ENCODE peak calls at places on chromosomes 6 and 20, in eight cellular contexts. One of them, this sample, is unnamed.

GRCh38 chr6:27630727-27631613 is 158.1 kb upstream of the ZNF184 start:
- DNase-seq in hepatocyte: peak; percentile 84
- DNase-seq in OCI-LY7: no peak
- DNase-seq in PC-3: peak; percentile 66
- DNase-seq in GM23248: peak; percentile 52
- DNase-seq in DND-41: no peak
- DNase-seq in Karpas-422: no peak
- DNase-seq in fibroblast of lung: peak; percentile 60
- DNase-seq in this sample: peak; percentile 92

GRCh38 chr20:48012401-48012974 is 227.2 kb upstream of the SULF2 start:
- DNase-seq in hepatocyte: peak; percentile 48
- DNase-seq in OCI-LY7: peak; percentile 24
- DNase-seq in PC-3: peak; percentile 98
- DNase-seq in GM23248: peak; percentile 78
- DNase-seq in DND-41: no peak
- DNase-seq in Karpas-422: peak; percentile 62
- DNase-seq in fibroblast of lung: peak; percentile 60
- DNase-seq in this sample: no peak

GRCh38 chr6:102813489-102814275 is 1420.2 kb downstream of the GRIK2 start:
- DNase-seq in hepatocyte: peak; percentile 17
- DNase-seq in OCI-LY7: no peak
- DNase-seq in PC-3: peak; percentile 71
- DNase-seq in GM23248: no peak
- DNase-seq in DND-41: no peak
- DNase-seq in Karpas-422: no peak
- DNase-seq in fibroblast of lung: no peak
- DNase-seq in this sample: peak; percentile 19

GRCh38 chr6:37550436-37550835 is 50.7 kb upstream of the CCDC167 start:
- DNase-seq in hepatocyte: no peak
- DNase-seq in OCI-LY7: no peak
- DNase-seq in PC-3: peak; percentile 54
- DNase-seq in GM23248: peak; percentile 75
- DNase-seq in DND-41: no peak
- DNase-seq in Karpas-422: no peak
- DNase-seq in fibroblast of lung: peak; percentile 78
- DNase-seq in this sample: no peak

GRCh38 chr20:49630396-49630951 is 62.5 kb upstream of the PTGIS start:
- DNase-seq in hepatocyte: no peak
- DNase-seq in OCI-LY7: peak; percentile 80
- DNase-seq in PC-3: no peak
- DNase-seq in GM23248: no peak
- DNase-seq in DND-41: no peak
- DNase-seq in Karpas-422: peak; percentile 89
- DNase-seq in fibroblast of lung: no peak
- DNase-seq in this sample: no peak

GRCh38 chr20:53914091-53914860 is 156.1 kb downstream of the BCAS1 start:
- DNase-seq in hepatocyte: no peak
- DNase-seq in OCI-LY7: no peak
- DNase-seq in PC-3: peak; percentile 58
- DNase-seq in GM23248: peak; percentile 69
- DNase-seq in DND-41: no peak
- DNase-seq in Karpas-422: no peak
- DNase-seq in fibroblast of lung: no peak
- DNase-seq in this sample: no peak

GRCh38 chr20:1823421-1823892 is 71.8 kb upstream of the SIRPA start:
- DNase-seq in hepatocyte: no peak
- DNase-seq in OCI-LY7: no peak
- DNase-seq in PC-3: no peak
- DNase-seq in GM23248: no peak
- DNase-seq in DND-41: no peak
- DNase-seq in Karpas-422: no peak
- DNase-seq in fibroblast of lung: no peak
- DNase-seq in this sample: no peak

GRCh38 chr6:103379272-103379671 is 1480.4 kb downstream of the HACE1 start:
- DNase-seq in hepatocyte: no peak
- DNase-seq in OCI-LY7: no peak
- DNase-seq in PC-3: no peak
- DNase-seq in GM23248: no peak
- DNase-seq in DND-41: no peak
- DNase-seq in Karpas-422: no peak
- DNase-seq in fibroblast of lung: no peak
- DNase-seq in this sample: no peak

GRCh38 chr6:37994238-37994637 is 174.7 kb downstream of the ZFAND3 start:
- DNase-seq in hepatocyte: no peak
- DNase-seq in OCI-LY7: no peak
- DNase-seq in PC-3: peak; percentile 42
- DNase-seq in GM23248: peak; percentile 70
- DNase-seq in DND-41: no peak
- DNase-seq in Karpas-422: no peak
- DNase-seq in fibroblast of lung: no peak
- DNase-seq in this sample: peak; percentile 8

GRCh38 chr6:158011980-158012566 is 30.4 kb downstream of the SYNJ2 start:
- DNase-seq in hepatocyte: no peak
- DNase-seq in OCI-LY7: no peak
- DNase-seq in PC-3: no peak
- DNase-seq in GM23248: no peak
- DNase-seq in DND-41: no peak
- DNase-seq in Karpas-422: no peak
- DNase-seq in fibroblast of lung: no peak
- DNase-seq in this sample: no peak

GRCh38 chr6:68640506-68640875 is 5.4 kb downstream of the ADGRB3 start:
- DNase-seq in hepatocyte: no peak
- DNase-seq in OCI-LY7: no peak
- DNase-seq in PC-3: no peak
- DNase-seq in GM23248: no peak
- DNase-seq in DND-41: no peak
- DNase-seq in Karpas-422: no peak
- DNase-seq in fibroblast of lung: no peak
- DNase-seq in this sample: no peak

GRCh38 chr6:110255356-110255755 is 75.1 kb downstream of the CDC40 start:
- DNase-seq in hepatocyte: peak; percentile 63
- DNase-seq in OCI-LY7: peak; percentile 8
- DNase-seq in PC-3: peak; percentile 26
- DNase-seq in GM23248: peak; percentile 48
- DNase-seq in DND-41: peak; percentile 54
- DNase-seq in Karpas-422: peak; percentile 58
- DNase-seq in fibroblast of lung: peak; percentile 33
- DNase-seq in this sample: peak; percentile 80

GRCh38 chr6:24836116-24836515 is 37.4 kb upstream of the ARMH2 start:
- DNase-seq in hepatocyte: no peak
- DNase-seq in OCI-LY7: no peak
- DNase-seq in PC-3: no peak
- DNase-seq in GM23248: no peak
- DNase-seq in DND-41: no peak
- DNase-seq in Karpas-422: no peak
- DNase-seq in fibroblast of lung: no peak
- DNase-seq in this sample: no peak

GRCh38 chr20:56957737-56958553 is 308.5 kb downstream of the BMP7 start:
- DNase-seq in hepatocyte: peak; percentile 62
- DNase-seq in OCI-LY7: no peak
- DNase-seq in PC-3: no peak
- DNase-seq in GM23248: no peak
- DNase-seq in DND-41: no peak
- DNase-seq in Karpas-422: no peak
- DNase-seq in fibroblast of lung: no peak
- DNase-seq in this sample: peak; percentile 60

GRCh38 chr6:111686249-111686997 is 80.7 kb upstream of the TRAF3IP2 start:
- DNase-seq in hepatocyte: no peak
- DNase-seq in OCI-LY7: no peak
- DNase-seq in PC-3: no peak
- DNase-seq in GM23248: peak; percentile 53
- DNase-seq in DND-41: no peak
- DNase-seq in Karpas-422: no peak
- DNase-seq in fibroblast of lung: no peak
- DNase-seq in this sample: peak; percentile 38

GRCh38 chr20:23125625-23126191 is 39.6 kb upstream of the CD93 start:
- DNase-seq in hepatocyte: peak; percentile 48
- DNase-seq in OCI-LY7: peak; percentile 40
- DNase-seq in PC-3: no peak
- DNase-seq in GM23248: peak; percentile 73
- DNase-seq in DND-41: peak; percentile 95
- DNase-seq in Karpas-422: peak; percentile 94
- DNase-seq in fibroblast of lung: peak; percentile 70
- DNase-seq in this sample: no peak

GRCh38 chr6:89834884-89835792 is 5.5 kb downstream of the CASP8AP2 start:
- DNase-seq in hepatocyte: no peak
- DNase-seq in OCI-LY7: peak; percentile 45
- DNase-seq in PC-3: no peak
- DNase-seq in GM23248: peak; percentile 10
- DNase-seq in DND-41: no peak
- DNase-seq in Karpas-422: no peak
- DNase-seq in fibroblast of lung: no peak
- DNase-seq in this sample: no peak

GRCh38 chr6:13908955-13909381 is 15.8 kb upstream of the RNF182 start:
- DNase-seq in hepatocyte: peak; percentile 82
- DNase-seq in OCI-LY7: no peak
- DNase-seq in PC-3: peak; percentile 82
- DNase-seq in GM23248: peak; percentile 79
- DNase-seq in DND-41: peak; percentile 71
- DNase-seq in Karpas-422: peak; percentile 81
- DNase-seq in fibroblast of lung: peak; percentile 84
- DNase-seq in this sample: peak; percentile 85
- H2AFZ ChIP-seq in hepatocyte: no peak overlapping the region
- H2AFZ ChIP-seq in OCI-LY7: no peak overlapping the region
- H2AFZ ChIP-seq in PC-3: peak overlapping the region; percentile 33
- H2AFZ ChIP-seq in GM23248: no peak overlapping the region
- H2AFZ ChIP-seq in DND-41: no peak overlapping the region
- H2AFZ ChIP-seq in Karpas-422: no peak overlapping the region
- H2AFZ ChIP-seq in fibroblast of lung: no peak overlapping the region
- H2AFZ ChIP-seq in this sample: no peak overlapping the region

GRCh38 chr6:148824960-148825359 is 78.1 kb downstream of the UST start:
- DNase-seq in hepatocyte: no peak
- DNase-seq in OCI-LY7: no peak
- DNase-seq in PC-3: no peak
- DNase-seq in GM23248: no peak
- DNase-seq in DND-41: no peak
- DNase-seq in Karpas-422: no peak
- DNase-seq in fibroblast of lung: no peak
- DNase-seq in this sample: no peak

GRCh38 chr6:148828047-148828446 is 81.2 kb downstream of the UST start:
- DNase-seq in hepatocyte: no peak
- DNase-seq in OCI-LY7: no peak
- DNase-seq in PC-3: no peak
- DNase-seq in GM23248: no peak
- DNase-seq in DND-41: no peak
- DNase-seq in Karpas-422: no peak
- DNase-seq in fibroblast of lung: no peak
- DNase-seq in this sample: no peak

GRCh38 chr6:148825492-148825891 is 78.7 kb downstream of the UST start:
- DNase-seq in hepatocyte: no peak
- DNase-seq in OCI-LY7: no peak
- DNase-seq in PC-3: no peak
- DNase-seq in GM23248: no peak
- DNase-seq in DND-41: no peak
- DNase-seq in Karpas-422: no peak
- DNase-seq in fibroblast of lung: no peak
- DNase-seq in this sample: no peak

GRCh38 chr6:148829415-148830101 is 82.7 kb downstream of the UST start:
- DNase-seq in hepatocyte: no peak
- DNase-seq in OCI-LY7: no peak
- DNase-seq in PC-3: peak; percentile 7
- DNase-seq in GM23248: peak; percentile 32
- DNase-seq in DND-41: no peak
- DNase-seq in Karpas-422: no peak
- DNase-seq in fibroblast of lung: no peak
- DNase-seq in this sample: no peak

DNA sequence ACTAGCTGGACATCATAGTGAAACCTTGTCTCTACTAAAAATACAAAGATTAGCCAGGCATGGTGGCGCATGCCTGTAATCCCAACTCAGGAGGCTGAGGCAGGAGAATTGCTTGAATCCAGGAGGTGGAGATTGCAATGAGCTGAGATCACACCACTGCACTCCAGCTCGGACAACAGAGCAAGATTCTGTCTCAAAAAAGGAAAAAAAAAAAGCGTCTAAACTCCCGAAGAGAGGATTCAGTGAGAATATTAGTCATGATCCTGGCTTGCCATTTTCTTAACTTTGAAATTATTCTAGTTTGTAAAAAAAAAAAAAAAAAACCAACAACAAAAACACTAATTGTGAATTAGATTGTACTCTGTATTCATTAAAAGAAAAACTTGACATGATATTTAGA is 80.6 kb downstream of the UST start:
- DNase-seq in hepatocyte: no peak
- DNase-seq in OCI-LY7: no peak
- DNase-seq in PC-3: no peak
- DNase-seq in GM23248: peak; percentile 64
- DNase-seq in DND-41: no peak
- DNase-seq in Karpas-422: no peak
- DNase-seq in fibroblast of lung: no peak
- DNase-seq in this sample: no peak
- H2AFZ ChIP-seq in hepatocyte: no peak overlapping the region
- H2AFZ ChIP-seq in OCI-LY7: no peak overlapping the region
- H2AFZ ChIP-seq in PC-3: no peak overlapping the region
- H2AFZ ChIP-seq in GM23248: no peak overlapping the region
- H2AFZ ChIP-seq in DND-41: no peak overlapping the region
- H2AFZ ChIP-seq in Karpas-422: no peak overlapping the region
- H2AFZ ChIP-seq in fibroblast of lung: no peak overlapping the region
- H2AFZ ChIP-seq in this sample: no peak overlapping the region

GRCh38 chr6:134932121-134932520 is 17.8 kb downstream of the ALDH8A1 start:
- DNase-seq in hepatocyte: no peak
- DNase-seq in OCI-LY7: no peak
- DNase-seq in PC-3: no peak
- DNase-seq in GM23248: no peak
- DNase-seq in DND-41: no peak
- DNase-seq in Karpas-422: no peak
- DNase-seq in fibroblast of lung: no peak
- DNase-seq in this sample: no peak
- H2AFZ ChIP-seq in hepatocyte: no peak overlapping the region
- H2AFZ ChIP-seq in OCI-LY7: no peak overlapping the region
- H2AFZ ChIP-seq in PC-3: no peak overlapping the region
- H2AFZ ChIP-seq in GM23248: no peak overlapping the region
- H2AFZ ChIP-seq in DND-41: no peak overlapping the region
- H2AFZ ChIP-seq in Karpas-422: no peak overlapping the region
- H2AFZ ChIP-seq in fibroblast of lung: no peak overlapping the region
- H2AFZ ChIP-seq in this sample: peak overlapping the region; percentile 43

GRCh38 chr20:61536671-61537070 is 284.6 kb downstream of the CDH4 start:
- DNase-seq in hepatocyte: no peak
- DNase-seq in OCI-LY7: no peak
- DNase-seq in PC-3: no peak
- DNase-seq in GM23248: no peak
- DNase-seq in DND-41: no peak
- DNase-seq in Karpas-422: no peak
- DNase-seq in fibroblast of lung: no peak
- DNase-seq in this sample: no peak

GRCh38 chr20:61535091-61535490 is 283.0 kb downstream of the CDH4 start:
- DNase-seq in hepatocyte: no peak
- DNase-seq in OCI-LY7: no peak
- DNase-seq in PC-3: no peak
- DNase-seq in GM23248: no peak
- DNase-seq in DND-41: no peak
- DNase-seq in Karpas-422: no peak
- DNase-seq in fibroblast of lung: no peak
- DNase-seq in this sample: no peak

GRCh38 chr20:61537239-61537638 is 285.2 kb downstream of the CDH4 start:
- DNase-seq in hepatocyte: no peak
- DNase-seq in OCI-LY7: no peak
- DNase-seq in PC-3: no peak
- DNase-seq in GM23248: no peak
- DNase-seq in DND-41: no peak
- DNase-seq in Karpas-422: no peak
- DNase-seq in fibroblast of lung: no peak
- DNase-seq in this sample: no peak

GRCh38 chr20:61535536-61535935 is 283.5 kb downstream of the CDH4 start:
- DNase-seq in hepatocyte: no peak
- DNase-seq in OCI-LY7: no peak
- DNase-seq in PC-3: no peak
- DNase-seq in GM23248: no peak
- DNase-seq in DND-41: no peak
- DNase-seq in Karpas-422: no peak
- DNase-seq in fibroblast of lung: no peak
- DNase-seq in this sample: no peak

GRCh38 chr20:61535956-61536355 is 283.9 kb downstream of the CDH4 start:
- DNase-seq in hepatocyte: no peak
- DNase-seq in OCI-LY7: no peak
- DNase-seq in PC-3: no peak
- DNase-seq in GM23248: no peak
- DNase-seq in DND-41: no peak
- DNase-seq in Karpas-422: no peak
- DNase-seq in fibroblast of lung: no peak
- DNase-seq in this sample: peak; percentile 16
- H2AFZ ChIP-seq in hepatocyte: no peak overlapping the region
- H2AFZ ChIP-seq in OCI-LY7: no peak overlapping the region
- H2AFZ ChIP-seq in PC-3: no peak overlapping the region
- H2AFZ ChIP-seq in GM23248: no peak overlapping the region
- H2AFZ ChIP-seq in DND-41: no peak overlapping the region
- H2AFZ ChIP-seq in Karpas-422: no peak overlapping the region
- H2AFZ ChIP-seq in fibroblast of lung: no peak overlapping the region
- H2AFZ ChIP-seq in this sample: no peak overlapping the region